ENCODE peak calls at places on chromosomes 12 and 14, in eight cellular contexts. One of them, this sample, is unnamed. For H3K27me3, the result is how much of the 10 kb centered on the place peaks cover.

GRCh38 chr14:80491562-80492139 is 280.3 kb upstream of the DIO2 start:
- DNase-seq in body of pancreas: no peak
- DNase-seq in left ventricle myocardium inferior: no peak
- DNase-seq in PC-9: no peak
- DNase-seq in IMR-90: peak
- DNase-seq in neural progenitor cell: no peak
- DNase-seq in ovary: no peak
- DNase-seq in AG04450: no peak
- DNase-seq in this sample: no peak

GRCh38 chr12:20576528-20576927 is 118.6 kb upstream of the SLCO1C1 start:
- DNase-seq in IMR-90: no peak
- DNase-seq in neural progenitor cell: no peak
- DNase-seq in PC-9: no peak
- DNase-seq in ovary: no peak
- DNase-seq in left ventricle myocardium inferior: no peak
- DNase-seq in AG04450: no peak
- DNase-seq in body of pancreas: no peak
- DNase-seq in this sample: no peak

GRCh38 chr12:104285740-104286537 is 17.6 kb upstream of the EID3 start:
- DNase-seq in PC-9: no peak
- DNase-seq in neural progenitor cell: no peak
- DNase-seq in AG04450: no peak
- DNase-seq in left ventricle myocardium inferior: no peak
- DNase-seq in IMR-90: peak
- DNase-seq in ovary: no peak
- DNase-seq in body of pancreas: no peak
- DNase-seq in this sample: no peak

GRCh38 chr12:54352891-54353874 is 11.1 kb downstream of the GPR84 start:
- DNase-seq in left ventricle myocardium inferior: no peak
- DNase-seq in IMR-90: peak
- DNase-seq in body of pancreas: peak
- DNase-seq in AG04450: no peak
- DNase-seq in ovary: peak
- DNase-seq in neural progenitor cell: peak
- DNase-seq in PC-9: no peak
- DNase-seq in this sample: no peak

GRCh38 chr12:17975763-17976162 is 114.2 kb downstream of the RERGL start:
- DNase-seq in left ventricle myocardium inferior: no peak
- DNase-seq in AG04450: no peak
- DNase-seq in ovary: no peak
- DNase-seq in PC-9: no peak
- DNase-seq in neural progenitor cell: no peak
- DNase-seq in body of pancreas: no peak
- DNase-seq in IMR-90: no peak
- DNase-seq in this sample: no peak

GRCh38 chr14:54086780-54087179 is 130.2 kb upstream of the BMP4 start:
- DNase-seq in body of pancreas: no peak
- DNase-seq in ovary: no peak
- DNase-seq in neural progenitor cell: no peak
- DNase-seq in PC-9: no peak
- DNase-seq in AG04450: no peak
- DNase-seq in left ventricle myocardium inferior: no peak
- DNase-seq in IMR-90: peak
- DNase-seq in this sample: no peak

GRCh38 chr14:32698831-32699230 is 239.8 kb upstream of the NPAS3 start:
- DNase-seq in PC-9: no peak
- DNase-seq in IMR-90: peak
- DNase-seq in neural progenitor cell: no peak
- DNase-seq in AG04450: no peak
- DNase-seq in ovary: no peak
- DNase-seq in body of pancreas: no peak
- DNase-seq in left ventricle myocardium inferior: no peak
- DNase-seq in this sample: no peak

GRCh38 chr12:131745706-131746105 is 34.8 kb downstream of the SFSWAP start:
- DNase-seq in IMR-90: no peak
- DNase-seq in left ventricle myocardium inferior: no peak
- DNase-seq in body of pancreas: no peak
- DNase-seq in AG04450: no peak
- DNase-seq in ovary: no peak
- DNase-seq in PC-9: no peak
- DNase-seq in neural progenitor cell: no peak
- DNase-seq in this sample: no peak

GRCh38 chr12:48542300-48542928 is 17.0 kb downstream of the OR8S1 start:
- DNase-seq in body of pancreas: peak
- DNase-seq in neural progenitor cell: peak
- DNase-seq in ovary: no peak
- DNase-seq in IMR-90: peak
- DNase-seq in AG04450: no peak
- DNase-seq in left ventricle myocardium inferior: no peak
- DNase-seq in PC-9: peak
- DNase-seq in this sample: no peak

GRCh38 chr14:38693423-38693822 is 409.6 kb downstream of the SEC23A start:
- DNase-seq in body of pancreas: no peak
- DNase-seq in PC-9: no peak
- DNase-seq in left ventricle myocardium inferior: no peak
- DNase-seq in AG04450: no peak
- DNase-seq in IMR-90: no peak
- DNase-seq in ovary: no peak
- DNase-seq in neural progenitor cell: no peak
- DNase-seq in this sample: no peak

GRCh38 chr14:75861161-75861621 is 120.6 kb downstream of the TGFB3 start:
- DNase-seq in ovary: no peak
- DNase-seq in body of pancreas: no peak
- DNase-seq in PC-9: no peak
- DNase-seq in left ventricle myocardium inferior: no peak
- DNase-seq in AG04450: peak
- DNase-seq in neural progenitor cell: no peak
- DNase-seq in IMR-90: peak
- DNase-seq in this sample: no peak

GRCh38 chr14:75858375-75858774 is 123.4 kb downstream of the TGFB3 start:
- DNase-seq in ovary: no peak
- DNase-seq in AG04450: no peak
- DNase-seq in IMR-90: no peak
- DNase-seq in neural progenitor cell: no peak
- DNase-seq in left ventricle myocardium inferior: no peak
- DNase-seq in PC-9: no peak
- DNase-seq in body of pancreas: no peak
- DNase-seq in this sample: no peak

GRCh38 chr14:75857199-75857598 is 124.6 kb downstream of the TGFB3 start:
- DNase-seq in neural progenitor cell: no peak
- DNase-seq in left ventricle myocardium inferior: no peak
- DNase-seq in IMR-90: no peak
- DNase-seq in body of pancreas: no peak
- DNase-seq in ovary: no peak
- DNase-seq in PC-9: no peak
- DNase-seq in AG04450: no peak
- DNase-seq in this sample: no peak

GRCh38 chr14:75859746-75860145 is 122.0 kb downstream of the TGFB3 start:
- DNase-seq in neural progenitor cell: no peak
- DNase-seq in left ventricle myocardium inferior: no peak
- DNase-seq in body of pancreas: no peak
- DNase-seq in PC-9: no peak
- DNase-seq in IMR-90: no peak
- DNase-seq in AG04450: no peak
- DNase-seq in ovary: no peak
- DNase-seq in this sample: no peak

DNA sequence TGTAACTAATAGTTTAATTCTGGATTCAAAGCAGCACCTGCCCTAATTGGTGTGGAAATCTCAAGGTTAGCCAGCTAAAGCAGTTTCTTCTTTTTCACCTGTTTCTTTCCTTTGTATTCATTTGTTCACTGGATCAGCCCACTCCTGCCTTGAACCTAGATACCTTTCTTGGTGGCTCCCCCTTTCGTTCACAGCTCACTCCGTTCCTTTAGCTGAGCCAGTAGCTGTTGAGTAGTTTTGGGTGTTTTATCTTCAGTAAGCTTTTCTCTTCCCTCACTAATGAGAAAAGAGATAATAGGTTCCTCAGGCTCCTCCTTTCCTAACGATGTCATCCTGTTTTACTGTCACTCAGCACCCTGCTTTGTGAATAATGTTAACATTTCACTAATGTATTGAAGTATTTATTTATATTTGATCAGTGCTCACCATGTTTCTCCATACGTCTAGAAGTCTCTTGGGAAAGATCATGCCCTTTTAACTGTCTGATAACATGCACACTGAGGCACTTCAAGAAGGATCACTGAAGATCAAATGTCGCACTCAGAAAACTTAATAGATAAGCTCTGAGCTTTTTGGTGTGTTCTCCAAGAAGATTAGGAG is 121.1 kb downstream of the TGFB3 start:
- DNase-seq in IMR-90: no peak
- DNase-seq in ovary: no peak
- DNase-seq in AG04450: no peak
- DNase-seq in left ventricle myocardium inferior: no peak
- DNase-seq in body of pancreas: no peak
- DNase-seq in neural progenitor cell: no peak
- DNase-seq in PC-9: no peak
- DNase-seq in this sample: no peak
- H3K27me3 ChIP-seq in IMR-90: under half
- H3K27me3 ChIP-seq in ovary: under half
- H3K27me3 ChIP-seq in AG04450: under half
- H3K27me3 ChIP-seq in left ventricle myocardium inferior: under half
- H3K27me3 ChIP-seq in body of pancreas: under half
- H3K27me3 ChIP-seq in neural progenitor cell: under half
- H3K27me3 ChIP-seq in PC-9: under half
- H3K27me3 ChIP-seq in this sample: under half

DNA sequence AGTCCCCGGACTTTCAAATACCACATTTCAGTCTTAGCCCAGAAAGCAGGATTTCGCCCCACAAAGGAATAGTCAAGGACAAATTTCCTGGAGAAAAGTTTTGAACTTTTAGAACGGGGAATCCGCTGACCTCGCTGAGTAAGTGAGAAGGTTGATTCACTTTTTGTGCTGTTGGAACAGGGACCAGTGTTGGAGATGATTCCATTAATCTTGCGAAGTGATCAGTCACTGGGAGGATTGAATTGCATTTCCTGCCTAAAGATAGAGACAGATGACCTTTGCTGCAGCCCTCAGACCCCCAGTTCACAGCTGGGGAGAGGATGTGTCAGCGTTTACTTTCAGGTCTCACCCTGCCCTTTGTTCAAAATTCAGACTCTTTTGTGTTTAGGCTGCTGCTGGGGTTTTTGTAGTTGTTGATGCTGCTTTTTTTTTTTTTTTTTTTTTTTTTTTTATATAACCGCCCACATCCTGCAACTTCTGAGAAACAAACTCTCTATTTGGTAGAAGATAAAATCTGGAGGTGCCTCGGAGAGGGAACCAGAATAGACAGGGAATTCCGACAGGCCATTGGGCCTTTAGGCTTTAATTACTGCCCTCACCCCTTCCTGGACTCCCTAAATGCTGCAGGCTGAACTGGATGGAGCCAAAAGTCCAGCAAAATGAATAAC is 9.8 kb upstream of the KDM2B start:
- DNase-seq in body of pancreas: no peak
- DNase-seq in AG04450: no peak
- DNase-seq in IMR-90: peak
- DNase-seq in left ventricle myocardium inferior: no peak
- DNase-seq in PC-9: no peak
- DNase-seq in neural progenitor cell: peak
- DNase-seq in ovary: no peak
- DNase-seq in this sample: no peak
- H3K4me3 ChIP-seq in body of pancreas: no peak
- H3K4me3 ChIP-seq in AG04450: peak
- H3K4me3 ChIP-seq in IMR-90: peak
- H3K4me3 ChIP-seq in left ventricle myocardium inferior: peak
- H3K4me3 ChIP-seq in PC-9: no peak
- H3K4me3 ChIP-seq in neural progenitor cell: peak
- H3K4me3 ChIP-seq in ovary: peak
- H3K4me3 ChIP-seq in this sample: peak

GRCh38 chr12:6753772-6754356 is 923 bp upstream of the MLF2 start:
- DNase-seq in IMR-90: no peak
- DNase-seq in ovary: no peak
- DNase-seq in body of pancreas: peak
- DNase-seq in AG04450: no peak
- DNase-seq in neural progenitor cell: no peak
- DNase-seq in left ventricle myocardium inferior: no peak
- DNase-seq in PC-9: no peak
- DNase-seq in this sample: no peak
- TF ChIP-seq CTCF in IMR-90: peak
- TF ChIP-seq CTCF in ovary: peak
- TF ChIP-seq CTCF in body of pancreas: no peak
- TF ChIP-seq CTCF in AG04450: peak
- TF ChIP-seq CTCF in neural progenitor cell: no peak
- TF ChIP-seq CTCF in left ventricle myocardium inferior: peak
- TF ChIP-seq CTCF in PC-9: peak
- TF ChIP-seq CTCF in this sample: peak

GRCh38 chr14:97281741-97282140 is 484.6 kb downstream of the VRK1 start:
- DNase-seq in body of pancreas: no peak
- DNase-seq in PC-9: no peak
- DNase-seq in left ventricle myocardium inferior: no peak
- DNase-seq in AG04450: no peak
- DNase-seq in IMR-90: no peak
- DNase-seq in neural progenitor cell: no peak
- DNase-seq in ovary: no peak
- DNase-seq in this sample: no peak
- H3K27me3 ChIP-seq in body of pancreas: under half
- H3K27me3 ChIP-seq in PC-9: under half
- H3K27me3 ChIP-seq in left ventricle myocardium inferior: under half
- H3K27me3 ChIP-seq in AG04450: under half
- H3K27me3 ChIP-seq in IMR-90: under half
- H3K27me3 ChIP-seq in neural progenitor cell: under half
- H3K27me3 ChIP-seq in ovary: under half
- H3K27me3 ChIP-seq in this sample: under half

GRCh38 chr12:57134949-57135348 is 6.7 kb downstream of the LRP1 start:
- DNase-seq in PC-9: no peak
- DNase-seq in left ventricle myocardium inferior: no peak
- DNase-seq in neural progenitor cell: no peak
- DNase-seq in IMR-90: no peak
- DNase-seq in AG04450: no peak
- DNase-seq in body of pancreas: no peak
- DNase-seq in ovary: peak
- DNase-seq in this sample: no peak

GRCh38 chr12:57135487-57135886 is 7.2 kb downstream of the LRP1 start:
- DNase-seq in AG04450: no peak
- DNase-seq in body of pancreas: no peak
- DNase-seq in neural progenitor cell: peak
- DNase-seq in PC-9: no peak
- DNase-seq in ovary: no peak
- DNase-seq in left ventricle myocardium inferior: peak
- DNase-seq in IMR-90: peak
- DNase-seq in this sample: no peak

GRCh38 chr12:57133916-57134315 is 5.6 kb downstream of the LRP1 start:
- DNase-seq in neural progenitor cell: no peak
- DNase-seq in IMR-90: no peak
- DNase-seq in PC-9: no peak
- DNase-seq in body of pancreas: no peak
- DNase-seq in AG04450: no peak
- DNase-seq in left ventricle myocardium inferior: peak
- DNase-seq in ovary: no peak
- DNase-seq in this sample: no peak

GRCh38 chr12:57138526-57139272 is 8.7 kb downstream of the LRP1-AS start:
- DNase-seq in AG04450: no peak
- DNase-seq in neural progenitor cell: no peak
- DNase-seq in body of pancreas: no peak
- DNase-seq in left ventricle myocardium inferior: peak
- DNase-seq in IMR-90: no peak
- DNase-seq in ovary: peak
- DNase-seq in PC-9: no peak
- DNase-seq in this sample: no peak

GRCh38 chr12:57135939-57136338 is 7.7 kb downstream of the LRP1 start:
- DNase-seq in left ventricle myocardium inferior: peak
- DNase-seq in neural progenitor cell: peak
- DNase-seq in AG04450: no peak
- DNase-seq in IMR-90: peak
- DNase-seq in body of pancreas: no peak
- DNase-seq in ovary: peak
- DNase-seq in PC-9: no peak
- DNase-seq in this sample: peak
- H3K4me3 ChIP-seq in left ventricle myocardium inferior: peak
- H3K4me3 ChIP-seq in neural progenitor cell: peak
- H3K4me3 ChIP-seq in AG04450: peak
- H3K4me3 ChIP-seq in IMR-90: no peak
- H3K4me3 ChIP-seq in body of pancreas: no peak
- H3K4me3 ChIP-seq in ovary: peak
- H3K4me3 ChIP-seq in PC-9: no peak
- H3K4me3 ChIP-seq in this sample: no peak

This sample was measured in dorsolateral prefrontal cortex.